ENCODE peak calls at places on chromosomes 7 and 10, in six cellular contexts. B, F, E, K, D and I are unnamed samples.

GRCh38 chr10:97169911-97170693 is 15.7 kb downstream of the SLIT1 start:
- DNase-seq in E (no peak), B (no peak), F (peak; percentile 19), D (no peak), K (peak; percentile 44), I (no peak)

GRCh38 chr10:28719789-28720436 is 42.6 kb downstream of the BAMBI start:
- DNase-seq in B (no peak), D (no peak), F (no peak), E (no peak), K (no peak), I (no peak)

GRCh38 chr10:69318997-69319727 is 40.9 kb downstream of the HK1 start:
- DNase-seq in B (peak; percentile 8), K (no peak), E (peak; percentile 97), F (no peak), D (peak; percentile 45), I (no peak)

GRCh38 chr7:76069238-76069638 is 21.3 kb downstream of the MDH2 start:
- DNase-seq in E (no peak), F (peak; percentile 40), D (no peak), B (no peak), K (peak; percentile 40), I (no peak)

GRCh38 chr10:36119439-36119838 is 477.3 kb upstream of the FZD8 start:
- DNase-seq in B (no peak), F (no peak), D (no peak), E (no peak), K (no peak), I (no peak)

GRCh38 chr7:30019960-30020359 is 6.5 kb downstream of the FKBP14 start:
- DNase-seq in D (no peak), K (no peak), F (no peak), B (no peak), E (no peak), I (no peak)

GRCh38 chr10:20956843-20957242 is 59.7 kb upstream of the NEBL start:
- DNase-seq in F (no peak), D (no peak), B (no peak), K (no peak), E (no peak), I (peak; percentile 31)

GRCh38 chr10:70227548-70228320 is 5.5 kb downstream of the PPA1 start:
- DNase-seq in F (no peak), K (no peak), B (no peak), D (no peak), E (no peak), I (no peak)

GRCh38 chr7:24728503-24729364 is 28.5 kb downstream of the GSDME start:
- DNase-seq in K (no peak), F (peak; percentile 30), B (no peak), D (no peak), E (no peak), I (no peak)

GRCh38 chr10:122344741-122345258 is 29.7 kb upstream of the PLEKHA1 start:
- DNase-seq in E (no peak), B (no peak), D (no peak), K (no peak), F (peak; percentile 21), I (no peak)

GRCh38 chr10:86211691-86212390 is 154.8 kb downstream of the GRID1 start:
- DNase-seq in K (no peak), D (no peak), E (peak; percentile 13), B (no peak), F (no peak), I (no peak)

GRCh38 chr7:107501593-107501992 is 31.7 kb downstream of the GPR22 start:
- DNase-seq in B (peak; percentile 4), E (no peak), F (peak; percentile 9), K (peak; percentile 29), D (no peak), I (no peak)

GRCh38 chr10:116787893-116788665 is 45.7 kb upstream of the HSPA12A start:
- DNase-seq in F (peak; percentile 33), D (peak; percentile 47), E (peak; percentile 93), K (peak; percentile 21), B (peak; percentile 54), I (peak; percentile 5)

GRCh38 chr7:91512958-91513357 is 248.7 kb downstream of the FZD1 start:
- DNase-seq in D (no peak), B (no peak), K (no peak), F (no peak), E (no peak), I (no peak)

GRCh38 chr10:119620241-119620753 is 23.5 kb upstream of the TIAL1 start:
- DNase-seq in K (no peak), B (no peak), D (no peak), F (no peak), E (no peak), I (no peak)

GRCh38 chr7:155254018-155254417 is 43.7 kb upstream of the INSIG1 start:
- DNase-seq in D (no peak), E (no peak), B (no peak), F (no peak), K (no peak), I (no peak)

GRCh38 chr10:58733436-58733835 is 220.8 kb downstream of the BICC1 start:
- DNase-seq in D (no peak), K (no peak), F (no peak), B (no peak), E (no peak), I (no peak)

GRCh38 chr10:21020545-21020944 is 123.4 kb upstream of the NEBL start:
- DNase-seq in B (no peak), F (no peak), E (no peak), K (peak; percentile 9), D (peak; percentile 25), I (no peak)

GRCh38 chr10:13922591-13922990 is 335.8 kb downstream of the PRPF18 start:
- DNase-seq in B (no peak), D (no peak), K (no peak), E (no peak), F (no peak), I (no peak)

GRCh38 chr10:93542358-93542791 is 24.1 kb upstream of the FFAR4 start:
- DNase-seq in K (peak; percentile 63), B (peak; percentile 72), D (no peak), E (peak; percentile 81), F (no peak), I (peak; percentile 2)

GRCh38 chr7:46908770-46909169 is 673.1 kb downstream of the TNS3 start:
- DNase-seq in D (no peak), E (no peak), K (no peak), B (no peak), F (no peak), I (no peak)

GRCh38 chr10:98417481-98417959 is 2.5 kb upstream of the PYROXD2 start:
- DNase-seq in F (no peak), E (peak; percentile 59), K (no peak), D (no peak), B (no peak), I (no peak)

GRCh38 chr7:15853832-15854470 is 167.5 kb upstream of the MEOX2 start:
- DNase-seq in K (no peak), B (no peak), D (no peak), E (no peak), F (no peak), I (no peak)

GRCh38 chr7:159136013-159136412 is 8.7 kb downstream of the VIPR2 start:
- DNase-seq in B (no peak), F (no peak), E (peak; percentile 15), D (no peak), K (no peak), I (no peak)

GRCh38 chr10:18216482-18216881 is 76.3 kb downstream of the CACNB2 start:
- DNase-seq in K (no peak), E (no peak), D (no peak), F (peak; percentile 40), B (peak; percentile 3), I (no peak)

GRCh38 chr7:10181996-10182395 is 791.7 kb upstream of the PHF14 start:
- DNase-seq in B (peak; percentile 20), D (no peak), E (no peak), F (no peak), K (peak; percentile 51), I (peak; percentile 12)

GRCh38 chr7:91569702-91570457 is 305.6 kb downstream of the FZD1 start:
- DNase-seq in B (peak; percentile 57), E (no peak), K (no peak), D (no peak), F (no peak), I (no peak)

GRCh38 chr10:35942052-35942451 is 300.0 kb upstream of the FZD8 start:
- DNase-seq in F (no peak), B (no peak), D (no peak), K (no peak), E (no peak), I (no peak)

GRCh38 chr7:128744366-128744905 is 5.3 kb downstream of the CALU start:
- DNase-seq in E (no peak), B (no peak), K (no peak), D (no peak), F (no peak), I (no peak)

GRCh38 chr10:103373544-103373943 is 5.8 kb downstream of the TAF5 start:
- DNase-seq in D (no peak), B (no peak), F (no peak), E (no peak), K (no peak), I (no peak)

GRCh38 chr10:91541481-91541880 is 91.4 kb downstream of the PPP1R3C start:
- DNase-seq in E (no peak), F (peak; percentile 24), B (no peak), D (no peak), K (no peak), I (no peak)

GRCh38 chr10:101227765-101228681 is 1.2 kb downstream of the LBX1 start:
- DNase-seq in K (no peak), B (peak; percentile 21), E (no peak), D (no peak), F (no peak), I (no peak)